ENCODE peak calls at places on chromosome 10, in seven cellular contexts. N is endothelial cell of umbilical vein; R is stimulated activated CD4-positive, alpha-beta T cell treated with anti-CD3 and anti-CD28 coated beads, TNF-alpha, amount 100 ng/mL, for 48 hours; Q is astrocyte; V is hepatocyte; D is GM12891; P is AG09319. K is an unnamed sample.

GRCh38 chr10:58990693-58991092 is 185.8 kb upstream of the PHYHIPL start:
- DNase-seq in N (no peak), R (no peak), Q (no peak), V (no peak), D (no peak), P (no peak), K (no peak)

GRCh38 chr10:43254881-43255643 is 11.8 kb downstream of the RASGEF1A start:
- DNase-seq in N (no peak), R (no peak), Q (no peak), V (no peak), D (peak), P (no peak), K (no peak)

GRCh38 chr10:131198401-131198800 is 113.1 kb downstream of the TCERG1L start:
- DNase-seq in N (no peak), R (no peak), Q (no peak), V (no peak), D (no peak), P (no peak), K (no peak)

GRCh38 chr10:132391372-132392020 is 5.5 kb upstream of the PWWP2B start:
- DNase-seq in N (no peak), R (no peak), Q (no peak), V (no peak), D (no peak), P (no peak), K (no peak)

GRCh38 chr10:29804025-29804852 is 169.5 kb upstream of the SVIL start:
- DNase-seq in N (peak), R (peak), Q (peak), V (peak), D (no peak), P (peak), K (no peak)

GRCh38 chr10:35640951-35641429 is 1.1 kb downstream of the FZD8 start:
- DNase-seq in N (peak), R (peak), Q (peak), V (peak), D (peak), P (peak), K (peak)

GRCh38 chr10:114680557-114681117 is 22.6 kb upstream of the ABLIM1 start:
- DNase-seq in N (no peak), R (no peak), Q (no peak), V (no peak), D (no peak), P (no peak), K (no peak)

GRCh38 chr10:119541046-119541445 is 1.5 kb downstream of the RGS10 start:
- DNase-seq in N (no peak), R (no peak), Q (peak), V (no peak), D (no peak), P (no peak), K (no peak)

GRCh38 chr10:78931333-78932083 is 137.3 kb upstream of the ZMIZ1 start:
- DNase-seq in N (peak), R (no peak), Q (peak), V (peak), D (no peak), P (peak), K (no peak)

GRCh38 chr10:50990568-50991495 is 83.5 kb upstream of the PRKG1 start:
- DNase-seq in N (peak), R (no peak), Q (peak), V (peak), D (no peak), P (peak), K (no peak)

GRCh38 chr10:51311232-51311631 is 236.9 kb downstream of the PRKG1 start:
- DNase-seq in N (peak), R (no peak), Q (no peak), V (no peak), D (no peak), P (no peak), K (no peak)

GRCh38 chr10:132103116-132103910 is 37.6 kb downstream of the JAKMIP3 start:
- DNase-seq in N (no peak), R (no peak), Q (no peak), V (no peak), D (no peak), P (no peak), K (no peak)

GRCh38 chr10:33542747-33543505 is 208.5 kb upstream of the NRP1 start:
- DNase-seq in N (peak), R (no peak), Q (peak), V (no peak), D (no peak), P (no peak), K (no peak)

GRCh38 chr10:66822801-66823200 is 103.0 kb upstream of the LRRTM3 start:
- DNase-seq in N (no peak), R (no peak), Q (no peak), V (no peak), D (no peak), P (no peak), K (no peak)

GRCh38 chr10:6114758-6115410 is 26.1 kb downstream of the RBM17 start:
- DNase-seq in N (peak), R (no peak), Q (peak), V (no peak), D (no peak), P (peak), K (no peak)

GRCh38 chr10:27568196-27569175 is 64.4 kb downstream of the RAB18 start:
- DNase-seq in N (no peak), R (no peak), Q (no peak), V (no peak), D (no peak), P (no peak), K (peak)

GRCh38 chr10:86045896-86046295 is 320.7 kb downstream of the GRID1 start:
- DNase-seq in N (no peak), R (no peak), Q (no peak), V (no peak), D (no peak), P (no peak), K (no peak)

GRCh38 chr10:70162892-70163201 is 7.5 kb downstream of the SAR1A start:
- DNase-seq in N (no peak), R (peak), Q (no peak), V (no peak), D (no peak), P (no peak), K (peak)

GRCh38 chr10:18254086-18254485 is 113.9 kb downstream of the CACNB2 start:
- DNase-seq in N (no peak), R (no peak), Q (peak), V (no peak), D (no peak), P (no peak), K (no peak)

GRCh38 chr10:48600645-48601505 is 4.0 kb downstream of the ARHGAP22 start:
- DNase-seq in N (no peak), R (no peak), Q (no peak), V (no peak), D (no peak), P (no peak), K (no peak)

GRCh38 chr10:27911006-27911405 is 87.9 kb downstream of the ODAD2 start:
- DNase-seq in N (no peak), R (no peak), Q (no peak), V (no peak), D (no peak), P (no peak), K (no peak)